ENCODE peak calls at places on chromosomes 16 and 17, in seven cellular contexts. C is RWPE1; A is thoracic aorta; V is iPS DF 6.9; S is neuronal stem cell; G is CD4-positive, alpha-beta T cell; R is mammary epithelial cell. T is an unnamed sample.

GRCh38 chr16:1632638-1632970 is 20.4 kb downstream of the CRAMP1 start:
- DNase-seq in R (no peak), V (no peak), C (no peak), S (no peak), A (no peak), G (no peak), T (no peak)

GRCh38 chr17:28612936-28613872 is 781 bp downstream of the RSKR start:
- DNase-seq in S (peak), V (no peak), A (no peak), G (peak), C (no peak), R (peak), T (no peak)

GRCh38 chr17:33732116-33732515 is 439.0 kb upstream of the ASIC2 start:
- DNase-seq in S (peak), A (no peak), V (no peak), G (no peak), R (no peak), C (peak), T (no peak)

GRCh38 chr16:57609541-57610401 is 18.7 kb upstream of the ADGRG1 start:
- DNase-seq in R (no peak), C (no peak), G (peak), V (no peak), A (no peak), S (no peak), T (no peak)

GRCh38 chr16:22267764-22268163 is 29.4 kb upstream of the POLR3E start:
- DNase-seq in C (no peak), S (no peak), A (no peak), V (no peak), R (no peak), G (no peak), T (no peak)

GRCh38 chr16:16073884-16074781 is 124.7 kb downstream of the ABCC1 start:
- DNase-seq in A (no peak), C (no peak), G (no peak), S (peak), R (no peak), V (no peak), T (no peak)

GRCh38 chr17:71970312-71970711 is 150.5 kb upstream of the SOX9 start:
- DNase-seq in G (no peak), S (no peak), V (no peak), A (no peak), C (peak), R (peak), T (no peak)

GRCh38 chr16:354971-355441 is 2.5 kb upstream of the AXIN1 start:
- DNase-seq in R (no peak), V (no peak), A (no peak), G (peak), S (no peak), C (no peak), T (no peak)

GRCh38 chr17:73787036-73787720 is 142.9 kb upstream of the SDK2 start:
- DNase-seq in C (no peak), R (no peak), G (no peak), V (no peak), A (no peak), S (peak), T (no peak)

GRCh38 chr16:10888320-10888937 is 11.4 kb downstream of the CIITA start:
- DNase-seq in G (no peak), S (no peak), V (no peak), A (no peak), C (no peak), R (no peak), T (no peak)

DNA sequence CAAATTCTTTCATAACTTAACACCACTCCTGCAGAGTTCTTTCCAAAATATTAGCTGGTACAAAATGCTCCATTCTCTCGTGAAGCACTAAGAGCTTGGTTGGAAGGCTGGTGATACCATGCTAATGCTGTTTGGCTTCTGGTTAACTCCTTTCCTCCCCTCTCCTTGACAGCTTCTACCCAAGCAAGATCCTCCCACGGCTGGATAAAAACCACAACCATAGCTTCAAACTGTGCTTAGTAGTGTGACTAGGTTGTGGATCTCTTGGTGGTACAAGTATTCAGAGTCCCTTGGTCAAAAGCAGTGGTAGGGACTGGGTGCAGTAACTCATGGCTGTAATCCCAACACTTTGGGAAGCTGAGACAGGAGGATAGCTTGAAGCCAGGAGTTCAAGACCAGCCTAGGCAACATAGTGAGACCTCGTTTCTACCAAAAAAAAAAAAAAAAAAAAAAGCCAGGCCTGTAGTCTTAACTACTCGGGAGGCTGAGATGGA is 2.3 kb downstream of the PHAF1 start:
- DNase-seq in S (no peak), V (no peak), G (no peak), R (no peak), A (no peak), C (no peak), T (no peak)
- H3K27ac ChIP-seq in S (no peak), V (no peak), G (no peak), R (no peak), A (no peak), C (no peak), T (no peak)

DNA sequence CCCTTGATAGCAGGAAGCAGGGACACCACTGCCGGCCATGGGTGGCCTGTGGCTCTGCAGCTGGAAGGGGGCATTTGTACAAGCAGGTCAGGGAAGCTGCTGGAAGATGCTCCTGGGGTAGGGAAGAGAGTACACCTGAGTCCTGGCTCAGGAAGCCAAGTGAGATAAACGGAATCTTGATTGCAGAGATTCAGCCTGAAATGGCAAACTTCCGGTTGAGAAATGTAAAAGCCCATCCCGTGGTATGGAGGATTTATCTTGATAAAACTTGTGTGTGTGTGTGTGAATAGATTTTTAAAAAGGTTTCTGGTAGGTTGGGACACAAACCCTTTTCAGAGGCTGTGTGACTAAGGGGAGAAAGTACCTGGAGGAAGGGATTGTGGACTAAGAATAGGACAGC is 29.6 kb downstream of the C17orf100 start:
- DNase-seq in C (no peak), S (no peak), G (no peak), A (no peak), R (peak), V (no peak), T (no peak)
- H3K27ac ChIP-seq in C (peak), S (no peak), G (no peak), A (no peak), R (no peak), V (no peak), T (no peak)

DNA sequence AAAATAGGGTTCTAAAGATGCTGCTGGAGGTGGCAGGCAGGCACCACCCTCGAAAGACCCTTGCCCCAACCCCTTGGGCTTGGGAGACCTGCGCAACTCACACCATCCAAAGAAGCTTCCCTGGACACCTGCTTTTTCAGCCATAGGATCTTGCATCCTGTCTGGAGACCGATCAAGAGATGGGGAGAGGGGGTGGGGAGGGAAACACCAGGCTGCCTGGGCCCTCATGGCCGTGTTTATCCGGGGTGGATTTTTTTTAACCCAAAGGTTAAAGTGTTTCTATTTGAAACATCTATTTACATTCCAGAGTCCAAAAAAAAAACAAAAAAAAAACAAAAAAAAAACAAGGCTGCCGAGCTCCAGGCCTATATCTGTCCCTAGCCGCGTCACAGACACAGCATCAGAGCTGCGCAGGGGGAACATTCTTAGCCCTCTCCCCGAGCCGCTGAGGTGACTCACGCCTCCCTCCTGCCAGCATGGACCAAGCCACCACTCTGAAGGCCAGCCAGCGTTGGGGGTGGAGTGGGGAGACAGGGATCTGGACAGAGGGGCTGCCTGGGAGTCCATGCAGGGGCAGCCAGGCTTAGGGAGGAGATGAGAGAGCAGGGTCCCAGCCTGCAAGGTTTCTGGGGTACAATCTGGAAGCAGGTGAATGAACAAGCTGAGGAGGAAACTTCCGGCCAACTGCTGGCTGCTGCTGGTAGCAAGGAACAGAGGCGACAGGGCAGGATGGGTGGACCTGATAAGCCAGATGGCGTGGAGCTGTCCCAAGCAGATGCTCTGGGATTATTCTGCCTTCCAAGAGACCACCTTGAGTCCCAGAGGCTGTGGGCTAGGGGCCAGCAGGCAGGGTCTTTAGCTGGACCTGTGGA is 14.8 kb downstream of the HDAC5 start:
- DNase-seq in R (no peak), V (no peak), S (no peak), A (peak), C (no peak), G (no peak), T (no peak)
- H3K27ac ChIP-seq in R (no peak), V (no peak), S (no peak), A (peak), C (peak), G (no peak), T (peak)

DNA sequence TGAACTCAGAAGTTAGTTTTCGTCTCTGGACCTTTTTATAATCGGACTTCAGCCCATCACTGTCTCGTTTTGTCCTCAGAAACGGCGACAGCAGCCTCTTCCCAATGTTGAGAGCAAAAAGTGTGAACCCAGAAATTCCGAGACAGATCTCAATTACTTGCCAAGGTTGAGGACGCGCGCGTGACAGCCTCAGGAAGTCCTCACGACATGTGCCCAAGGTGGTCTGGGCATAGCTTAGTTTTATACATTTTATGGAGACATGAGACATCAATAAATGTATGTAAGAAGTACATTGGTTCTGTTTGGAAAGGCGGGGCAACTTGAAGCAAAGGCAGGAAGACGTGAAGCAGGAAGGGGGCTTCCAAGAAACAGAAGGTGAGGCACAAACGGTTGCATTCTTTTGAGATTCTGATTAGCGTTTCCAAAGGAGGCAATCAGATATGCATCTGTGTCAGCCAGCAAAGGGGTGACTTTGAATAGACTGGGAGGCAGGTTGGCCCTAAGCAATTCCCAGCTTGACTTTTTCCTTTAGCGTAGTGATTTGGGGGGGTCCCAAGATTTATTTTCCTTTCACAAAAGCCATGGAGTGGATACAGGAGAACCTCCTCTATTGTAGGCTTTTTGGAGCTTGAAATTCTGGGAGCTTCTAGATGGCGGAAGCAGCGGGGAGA is 583 bp upstream of the ZNF747 start:
- DNase-seq in S (peak), V (no peak), C (no peak), A (no peak), G (no peak), R (no peak), T (no peak)
- H3K27ac ChIP-seq in S (peak), V (peak), C (peak), A (peak), G (peak), R (peak), T (peak)

T was measured in caudate nucleus.